ENCODE peak calls at places on chromosomes 5 and 9, in four cellular contexts. I is activated CD4-positive, alpha-beta T cell treated with anti-CD3 and anti-CD28 coated beads, Interleukin-2, amount 10 ng/mL, durations not matched to agents 7 days and 5 days; J is progenitor cell of endocrine pancreas; M is NCI-H1048. A is an unnamed sample.

GRCh38 chr9:130857864-130858730 is 23.0 kb downstream of the ABL1 start:
- DNase-seq in J (no peak), M (no peak), I (no peak), A (no peak)

GRCh38 chr9:108130896-108131295 is 641.3 kb upstream of the KLF4 start:
- DNase-seq in M (no peak), I (no peak), J (no peak), A (no peak)

GRCh38 chr9:114845373-114845772 is 39.5 kb upstream of the TNFSF15 start:
- DNase-seq in I (no peak), M (no peak), J (no peak), A (no peak)

GRCh38 chr5:74179183-74179582 is 461.3 kb downstream of the ENC1 start:
- DNase-seq in I (no peak), J (no peak), M (no peak), A (peak; percentile 51)

GRCh38 chr9:14433841-14434511 is 120.0 kb upstream of the NFIB start:
- DNase-seq in M (no peak), J (no peak), I (no peak), A (no peak)

GRCh38 chr5:135843571-135844337 is 9.3 kb downstream of the SLC25A48 start:
- DNase-seq in J (no peak), M (no peak), I (no peak), A (no peak)

GRCh38 chr9:38068616-38068865 is 486 bp downstream of the SHB start:
- DNase-seq in M (no peak), J (no peak), I (peak; percentile 24), A (no peak)

GRCh38 chr9:122228191-122228905 is 409 bp downstream of the LHX6 start:
- DNase-seq in I (no peak), M (no peak), J (peak; percentile 26), A (peak; percentile 72)

GRCh38 chr5:172163346-172163745 is 24.7 kb downstream of the STK10 start:
- DNase-seq in M (no peak), I (no peak), J (no peak), A (no peak)

GRCh38 chr5:143036146-143036927 is 266.2 kb downstream of the ARHGAP26 start:
- DNase-seq in M (no peak), J (no peak), I (no peak), A (no peak)

GRCh38 chr9:90095682-90096081 is 490.9 kb downstream of the GADD45G start:
- DNase-seq in I (no peak), M (no peak), J (no peak), A (no peak)

GRCh38 chr5:61783481-61783880 is 451.4 kb downstream of the ZSWIM6 start:
- DNase-seq in M (no peak), J (no peak), I (no peak), A (no peak)

GRCh38 chr5:131328536-131329186 is 64.8 kb downstream of the CDC42SE2 start:
- DNase-seq in M (no peak), I (no peak), J (no peak), A (no peak)

GRCh38 chr5:141373673-141374317 is at the start of gene PCDHGA6:
- DNase-seq in M (no peak), J (no peak), I (no peak), A (no peak)

GRCh38 chr5:149500922-149501582 is 50.2 kb downstream of the CSNK1A1 start:
- DNase-seq in M (no peak), J (no peak), I (no peak), A (no peak)

GRCh38 chr5:171528036-171528435 is 108.6 kb downstream of the FGF18 start:
- DNase-seq in J (no peak), I (no peak), M (no peak), A (no peak)

GRCh38 chr9:115981011-115981410 is 172.6 kb upstream of the PAPPA start:
- DNase-seq in M (no peak), J (no peak), I (no peak), A (no peak)

GRCh38 chr5:151068571-151069197 is 12.2 kb downstream of the TNIP1 start:
- DNase-seq in M (no peak), J (no peak), I (no peak), A (no peak)

GRCh38 chr5:84384604-84385575 is at the start of gene EDIL3:
- DNase-seq in J (peak; percentile 49), M (no peak), I (no peak), A (peak; percentile 87)

GRCh38 chr5:52544738-52545137 is 243.0 kb upstream of the ITGA1 start:
- DNase-seq in J (no peak), I (no peak), M (no peak), A (no peak)

GRCh38 chr9:125538092-125538473 is 168.9 kb downstream of the MAPKAP1 start:
- DNase-seq in J (no peak), M (peak; percentile 12), I (no peak), A (no peak)

GRCh38 chr9:127130661-127131538 is 8.5 kb upstream of the ANGPTL2 start:
- DNase-seq in J (no peak), M (no peak), I (no peak), A (no peak)

GRCh38 chr9:20200900-20201495 is 412.2 kb upstream of the SLC24A2 start:
- DNase-seq in I (no peak), J (no peak), M (no peak), A (no peak)